ENCODE peak calls at places on chromosomes 11 and 22, in four cellular contexts. Z, R, V and K are unnamed samples.

GRCh38 chr22:22771696-22772377 is 115.8 kb upstream of the IGLL5 start:
- DNase-seq in R (no peak), Z (no peak), V (no peak), K (no peak)

GRCh38 chr11:111441443-111441842 is 62.4 kb upstream of the POU2AF1 start:
- DNase-seq in R (no peak), Z (no peak), V (peak; percentile 54), K (peak; percentile 23)

GRCh38 chr11:86244063-86244521 is 461 bp upstream of the EED start:
- DNase-seq in Z (peak; percentile 79), V (peak; percentile 93), R (peak; percentile 80), K (peak; percentile 85)

GRCh38 chr11:47249378-47249715 is 733 bp upstream of the ACP2 start:
- DNase-seq in R (no peak), Z (no peak), V (no peak), K (no peak)

GRCh38 chr11:86063536-86063935 is 5.3 kb downstream of the PICALM start:
- DNase-seq in Z (no peak), R (no peak), V (peak; percentile 68), K (peak; percentile 60)

GRCh38 chr11:29564501-29564900 is 452.3 kb downstream of the KCNA4 start:
- DNase-seq in V (no peak), Z (no peak), R (no peak), K (no peak)

GRCh38 chr11:45145421-45146071 is 893 bp upstream of the PRDM11 start:
- DNase-seq in R (peak; percentile 35), Z (no peak), V (peak; percentile 46), K (no peak)

GRCh38 chr22:28369849-28370248 is 309.8 kb downstream of the TTC28 start:
- DNase-seq in R (no peak), V (no peak), Z (no peak), K (no peak)

GRCh38 chr22:37241351-37242142 is 2.5 kb downstream of the RAC2 start:
- DNase-seq in V (no peak), Z (no peak), R (no peak), K (no peak)

GRCh38 chr22:19696504-19697276 is 17.6 kb upstream of the SEPTIN5 start:
- DNase-seq in V (no peak), R (no peak), Z (no peak), K (no peak)